ENCODE peak calls at places on chromosomes 11 and 22, in six cellular contexts. R is HepG2, F is uterus, N is body of pancreas, W is Peyer's patch, Z is H1. I is an unnamed sample.

GRCh38 chr11:20002312-20003216 is 157.7 kb downstream of the DBX1 start:
- DNase-seq in R (peak; percentile 94), F (no peak), N (peak; percentile 44), W (no peak), Z (no peak), I (no peak)

GRCh38 chr11:3853935-3854659 is 1.4 kb upstream of the STIM1 start:
- DNase-seq in R (no peak), F (peak; percentile 34), N (peak; percentile 54), W (peak; percentile 53), Z (no peak), I (peak; percentile 51)

GRCh38 chr11:24734742-24735141 is 237.9 kb downstream of the LUZP2 start:
- DNase-seq in R (peak; percentile 6), F (no peak), N (no peak), W (no peak), Z (no peak), I (no peak)

GRCh38 chr11:118607401-118608267 is at the start of gene PHLDB1:
- DNase-seq in R (peak; percentile 45), F (peak; percentile 77), N (peak; percentile 66), W (peak; percentile 80), Z (no peak), I (peak; percentile 70)

GRCh38 chr11:83118814-83119213 is 38.1 kb upstream of the PCF11 start:
- DNase-seq in R (no peak), F (no peak), N (no peak), W (no peak), Z (no peak), I (no peak)

GRCh38 chr11:83998921-83999320 is 712.8 kb upstream of the CCDC90B start:
- DNase-seq in R (no peak), F (no peak), N (no peak), W (no peak), Z (no peak), I (no peak)

GRCh38 chr11:69643646-69644045 is 2.7 kb downstream of the CCND1 start:
- DNase-seq in R (no peak), F (no peak), N (no peak), W (no peak), Z (no peak), I (no peak)

GRCh38 chr11:11973361-11973800 is 35.0 kb downstream of the DKK3 start:
- DNase-seq in R (no peak), F (peak; percentile 64), N (peak; percentile 47), W (peak; percentile 43), Z (no peak), I (peak; percentile 86)

GRCh38 chr11:107712342-107712741 is 486 bp upstream of the SLN start:
- DNase-seq in R (no peak), F (no peak), N (no peak), W (no peak), Z (no peak), I (no peak)

GRCh38 chr22:23834406-23834805 is 4.4 kb downstream of the DERL3 start:
- DNase-seq in R (no peak), F (no peak), N (no peak), W (no peak), Z (no peak), I (no peak)

GRCh38 chr22:23834830-23835772 is 3.7 kb downstream of the DERL3 start:
- DNase-seq in R (no peak), F (peak; percentile 12), N (peak; percentile 53), W (peak; percentile 48), Z (no peak), I (peak; percentile 53)

GRCh38 chr22:23833017-23833795 is 5.6 kb downstream of the DERL3 start:
- DNase-seq in R (no peak), F (no peak), N (no peak), W (peak; percentile 36), Z (no peak), I (no peak)

GRCh38 chr22:23832226-23833016 is 6.4 kb downstream of the DERL3 start:
- DNase-seq in R (no peak), F (no peak), N (no peak), W (no peak), Z (no peak), I (no peak)

GRCh38 chr22:23833911-23834317 is 4.9 kb downstream of the DERL3 start:
- DNase-seq in R (no peak), F (no peak), N (no peak), W (peak; percentile 25), Z (no peak), I (no peak)
- H3K27ac ChIP-seq in R (no peak overlapping the region), F (no peak overlapping the region), N (peak overlapping the region; percentile 11), W (no peak overlapping the region), Z (no peak overlapping the region), I (no peak overlapping the region)

DNA sequence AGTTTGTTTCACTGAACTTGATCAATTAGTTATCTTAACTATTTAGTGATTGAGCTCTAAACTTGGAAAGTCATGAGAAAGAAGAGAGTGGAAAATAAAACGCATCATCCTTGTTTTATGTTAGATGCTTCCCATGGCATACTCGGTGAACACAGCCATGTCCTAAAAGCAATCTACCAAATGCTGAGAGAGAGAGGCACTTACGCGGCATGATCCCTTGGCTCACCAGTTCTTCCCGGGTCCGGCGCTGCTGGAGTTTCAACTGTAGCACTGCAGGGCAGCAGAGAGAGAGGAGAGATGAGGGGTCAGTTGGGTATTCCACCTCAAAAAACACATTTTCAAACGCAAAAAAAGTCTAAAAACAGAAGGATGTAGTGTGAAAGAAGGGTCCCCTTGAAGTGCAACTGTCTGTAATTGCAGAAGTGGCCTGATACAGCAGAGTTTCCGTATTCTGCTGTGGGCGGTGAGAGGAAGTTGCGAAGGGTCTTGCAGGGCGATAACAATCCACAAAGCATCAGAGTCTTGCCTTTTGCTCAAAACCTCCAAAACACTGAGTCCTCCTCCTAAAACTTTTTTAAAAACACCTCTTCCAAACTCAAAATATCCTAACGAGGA is 92.7 kb downstream of the SGSM3 start:
- DNase-seq in R (no peak), F (no peak), N (peak; percentile 22), W (no peak), Z (no peak), I (no peak)
- TF ChIP-seq POLR2A in R (no peak), F (no peak), N (no peak), W (no peak), Z (no peak), I (no peak)

DNA sequence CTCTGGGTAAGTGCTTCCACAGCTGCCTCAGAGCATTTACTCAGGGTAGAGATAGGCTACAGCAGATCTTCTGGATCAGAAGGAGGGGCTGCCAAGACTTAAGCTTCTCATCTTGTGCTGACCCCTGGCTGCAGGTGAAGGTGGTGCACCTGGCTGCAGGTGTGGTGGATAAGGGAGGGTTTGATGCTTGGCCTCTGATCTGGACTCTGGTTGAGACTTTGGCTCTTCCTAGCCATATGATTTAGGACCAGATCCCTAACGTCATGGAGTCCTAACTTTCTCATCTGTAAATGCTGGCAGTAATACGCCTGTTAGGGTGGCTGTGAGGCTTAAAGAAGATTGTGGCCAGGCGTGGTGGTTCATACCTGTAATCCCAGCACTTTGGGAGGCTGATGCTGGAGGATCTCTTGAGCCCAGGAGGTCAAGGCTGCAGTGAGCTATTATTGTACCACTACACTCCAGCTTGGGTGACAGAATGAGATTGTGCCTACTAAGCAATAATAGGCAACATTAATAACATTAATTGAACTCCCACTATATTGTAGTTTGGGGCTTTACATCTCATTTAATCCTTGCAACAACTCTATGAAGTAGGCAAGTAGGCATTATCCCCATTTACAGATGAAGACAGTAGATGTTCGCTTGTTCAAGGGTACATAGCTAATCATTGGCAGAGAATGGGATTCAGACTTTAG is 10.7 kb downstream of the DTX4 start:
- DNase-seq in R (peak; percentile 32), F (no peak), N (peak; percentile 53), W (peak; percentile 82), Z (no peak), I (no peak)
- H3K27ac ChIP-seq in R (no peak overlapping the region), F (no peak overlapping the region), N (peak overlapping the region; percentile 77), W (no peak overlapping the region), Z (no peak overlapping the region), I (no peak overlapping the region)

DNA sequence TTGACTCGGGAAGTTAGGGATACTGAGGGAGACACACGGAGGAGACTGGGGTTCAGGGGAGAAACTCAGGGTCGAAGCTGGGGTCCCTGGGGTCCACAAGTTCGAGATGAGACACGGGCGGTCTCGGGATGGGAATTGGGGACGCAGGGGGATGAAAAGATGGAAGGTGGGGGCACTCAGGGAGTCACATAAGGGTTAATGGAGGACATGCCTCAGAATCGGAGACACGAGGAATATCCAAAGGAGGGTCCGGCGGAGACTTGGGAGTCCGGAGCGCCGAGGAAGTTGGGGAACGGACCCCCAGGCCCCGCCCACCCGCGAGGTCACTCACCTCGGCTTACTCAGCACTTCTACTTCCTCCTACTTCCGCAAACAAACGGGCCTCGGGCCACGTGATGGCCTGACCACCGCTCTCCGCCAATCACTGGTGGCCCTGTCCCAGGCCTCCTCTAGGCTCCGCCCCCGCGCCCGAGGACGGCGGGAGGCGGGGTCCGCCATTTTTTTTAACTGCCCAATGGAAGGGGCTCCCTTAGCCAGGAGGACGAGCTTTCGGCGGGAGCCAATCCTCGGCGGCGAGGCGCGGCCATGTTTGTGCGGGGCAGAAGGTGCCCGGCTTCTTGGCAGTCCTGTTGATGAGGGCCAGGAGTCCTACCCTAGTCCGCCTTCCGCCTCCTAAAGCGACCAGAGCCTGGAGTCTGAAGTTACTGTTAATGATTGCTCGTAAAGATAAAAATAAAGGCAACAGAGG is at the start of gene PLA2G6:
- DNase-seq in R (peak; percentile 97), F (peak; percentile 98), N (peak; percentile 99), W (peak; percentile 100), Z (peak; percentile 98), I (peak; percentile 99)
- TF ChIP-seq POLR2A in R (peak; percentile 65), F (peak; percentile 43), N (peak; percentile 72), W (peak; percentile 52), Z (no peak), I (peak; percentile 15)

GRCh38 chr11:795638-796564 is 2.2 kb downstream of the SLC25A22 start:
- DNase-seq in R (peak; percentile 79), F (peak; percentile 80), N (peak; percentile 87), W (peak; percentile 85), Z (no peak), I (peak; percentile 78)

GRCh38 chr11:794013-794765 is 3.9 kb downstream of the SLC25A22 start:
- DNase-seq in R (no peak), F (no peak), N (no peak), W (no peak), Z (no peak), I (no peak)

GRCh38 chr11:796565-797299 is 1.3 kb downstream of the SLC25A22 start:
- DNase-seq in R (peak; percentile 30), F (no peak), N (no peak), W (peak; percentile 71), Z (no peak), I (no peak)

GRCh38 chr11:793556-793955 is 3.7 kb upstream of the CEND1 start:
- DNase-seq in R (no peak), F (no peak), N (peak; percentile 92), W (no peak), Z (no peak), I (no peak)

DNA sequence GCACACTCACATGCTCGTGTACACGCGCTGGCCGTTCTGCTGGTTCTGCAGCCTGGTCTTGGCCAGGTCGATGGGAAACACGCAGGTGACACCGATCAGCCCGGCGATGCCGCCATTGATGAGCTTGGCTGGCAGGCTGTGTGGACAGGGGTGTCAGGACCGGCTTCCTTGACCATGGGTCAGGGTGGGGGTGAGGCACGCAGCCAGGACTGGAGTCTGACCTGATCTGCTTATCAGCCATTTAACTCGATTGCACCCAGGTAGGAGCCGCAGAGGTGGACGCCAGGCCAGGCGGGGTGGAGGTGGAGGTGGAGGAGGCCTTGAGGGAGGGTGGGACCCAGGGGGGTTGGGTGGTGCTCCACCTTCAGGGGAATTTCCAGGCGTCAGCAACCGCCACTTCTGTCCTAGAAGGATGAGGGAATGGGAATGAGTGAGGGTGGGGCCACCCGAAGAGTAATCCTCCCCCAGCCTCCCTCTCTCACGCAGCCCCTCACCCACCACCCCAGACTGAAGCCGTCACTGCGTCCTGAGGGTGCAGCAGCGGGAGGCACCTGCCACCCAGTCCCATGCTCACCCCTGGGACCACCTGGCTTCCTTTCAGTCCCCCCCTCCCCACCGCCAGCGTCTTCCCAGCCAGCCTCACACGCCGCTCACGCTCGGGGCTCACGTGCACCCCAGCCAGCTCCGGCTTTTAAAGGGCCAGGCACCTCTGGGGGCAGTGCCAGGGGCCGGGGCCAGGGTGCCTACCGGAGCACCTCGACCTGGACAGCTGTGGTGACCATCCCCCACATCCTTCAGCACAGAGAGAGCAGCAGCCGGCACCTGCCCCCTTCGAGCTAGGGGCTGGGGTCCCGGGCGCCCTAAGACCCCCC is 3.1 kb downstream of the SLC25A22 start:
- DNase-seq in R (no peak), F (no peak), N (peak; percentile 94), W (peak; percentile 65), Z (no peak), I (peak; percentile 56)
- H3K27ac ChIP-seq in R (no peak overlapping the region), F (peak overlapping the region; percentile 90), N (peak overlapping the region; percentile 93), W (peak overlapping the region; percentile 87), Z (no peak overlapping the region), I (peak overlapping the region; percentile 83)